ENCODE peak calls at places on chromosomes 16 and 17, in nine cellular contexts. G is esophagus muscularis mucosa; O is SK-N-MC; F is fibroblast of lung; S is CD8-positive, alpha-beta T cell; U is right lobe of liver; J is transverse colon; Y is H1; E is lung. N is an unnamed sample.

GRCh38 chr17:66348605-66349165 is 46.3 kb downstream of the PRKCA start:
- DNase-seq in G (no peak), O (no peak), F (peak; percentile 88), S (no peak), U (peak; percentile 36), J (peak; percentile 61), Y (no peak), E (peak; percentile 62), N (no peak)

GRCh38 chr16:26453215-26453614 is 613.5 kb upstream of the C16orf82 start:
- DNase-seq in G (no peak), O (no peak), F (no peak), S (no peak), U (no peak), J (no peak), Y (no peak), E (no peak), N (no peak)

GRCh38 chr17:30550512-30551273 is 73.5 kb downstream of the GOSR1 start:
- DNase-seq in G (no peak), O (no peak), F (peak; percentile 77), S (no peak), U (no peak), J (peak; percentile 22), Y (peak; percentile 39), E (no peak), N (no peak)

GRCh38 chr16:72362972-72363371 is 191.0 kb upstream of the PMFBP1 start:
- DNase-seq in G (no peak), O (no peak), F (peak; percentile 32), S (no peak), U (no peak), J (no peak), Y (no peak), E (no peak), N (no peak)

GRCh38 chr17:80822021-80822699 is 169.5 kb upstream of the CHMP6 start:
- DNase-seq in G (no peak), O (no peak), F (no peak), S (no peak), U (no peak), J (no peak), Y (no peak), E (no peak), N (peak; percentile 69)

GRCh38 chr16:81266680-81267095 is 28.2 kb downstream of the BCO1 start:
- DNase-seq in G (no peak), O (no peak), F (peak; percentile 36), S (no peak), U (no peak), J (peak; percentile 73), Y (no peak), E (no peak), N (no peak)

GRCh38 chr17:7112527-7113108 is 2.0 kb downstream of the ASGR2 start:
- DNase-seq in G (no peak), O (no peak), F (no peak), S (no peak), U (no peak), J (no peak), Y (no peak), E (no peak), N (peak; percentile 51)

GRCh38 chr17:27407916-27408846 is 48.1 kb upstream of the KSR1 start:
- DNase-seq in G (no peak), O (no peak), F (peak; percentile 57), S (no peak), U (no peak), J (no peak), Y (no peak), E (no peak), N (no peak)

GRCh38 chr17:40074871-40075215 is 12.1 kb downstream of the THRA start:
- DNase-seq in G (no peak), O (no peak), F (no peak), S (no peak), U (no peak), J (no peak), Y (no peak), E (no peak), N (no peak)

GRCh38 chr16:84715854-84716253 is 16.1 kb downstream of the USP10 start:
- DNase-seq in G (no peak), O (no peak), F (no peak), S (no peak), U (no peak), J (no peak), Y (peak; percentile 41), E (no peak), N (no peak)

GRCh38 chr16:88840589-88841215 is 16.0 kb downstream of the GALNS start:
- DNase-seq in G (no peak), O (no peak), F (no peak), S (no peak), U (no peak), J (no peak), Y (no peak), E (no peak), N (no peak)

GRCh38 chr17:19905514-19905913 is 37.8 kb upstream of the ULK2 start:
- DNase-seq in G (no peak), O (no peak), F (no peak), S (peak; percentile 4), U (peak; percentile 30), J (no peak), Y (no peak), E (no peak), N (no peak)

GRCh38 chr16:67708368-67708771 is 10.7 kb downstream of the GFOD2 start:
- DNase-seq in G (no peak), O (no peak), F (peak; percentile 5), S (no peak), U (no peak), J (no peak), Y (no peak), E (no peak), N (no peak)

GRCh38 chr16:80197790-80198201 is 343.0 kb upstream of the DYNLRB2 start:
- DNase-seq in G (no peak), O (no peak), F (peak; percentile 97), S (no peak), U (no peak), J (no peak), Y (no peak), E (no peak), N (no peak)

GRCh38 chr17:55582910-55583309 is 71.7 kb upstream of the SMIM36 start:
- DNase-seq in G (no peak), O (no peak), F (peak; percentile 36), S (no peak), U (no peak), J (no peak), Y (no peak), E (no peak), N (no peak)

GRCh38 chr16:73047536-73048291 is at the start of gene ZFHX3:
- DNase-seq in G (no peak), O (no peak), F (peak; percentile 66), S (no peak), U (peak; percentile 74), J (peak; percentile 79), Y (peak; percentile 84), E (peak; percentile 70), N (peak; percentile 85)

GRCh38 chr16:10620120-10620519 is 39.7 kb upstream of the EMP2 start:
- DNase-seq in G (no peak), O (no peak), F (no peak), S (no peak), U (no peak), J (no peak), Y (no peak), E (no peak), N (no peak)

GRCh38 chr16:14611660-14612059 is 18.4 kb downstream of the PARN start:
- DNase-seq in G (no peak), O (no peak), F (no peak), S (no peak), U (no peak), J (no peak), Y (no peak), E (no peak), N (no peak)

DNA sequence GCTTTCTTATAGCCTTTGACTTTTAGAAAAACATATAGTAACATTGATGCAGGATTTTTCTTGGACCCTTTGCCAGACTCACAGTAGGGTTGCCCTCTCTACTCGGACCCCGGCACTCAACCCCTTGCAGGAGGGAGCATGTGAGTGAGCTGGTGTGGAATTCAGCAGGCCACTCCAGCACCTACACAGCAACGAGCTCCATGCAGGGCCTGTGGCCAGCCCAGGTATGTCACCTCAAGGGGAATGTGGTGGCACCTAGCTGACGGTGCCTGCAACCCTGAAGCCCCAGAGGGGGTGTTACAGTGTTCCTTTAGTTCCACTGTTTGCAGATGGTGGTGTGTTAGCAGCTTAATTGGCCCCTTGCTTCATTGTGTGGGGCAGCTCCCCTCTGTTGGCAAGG is 414.9 kb downstream of the KCNJ2 start:
- DNase-seq in G (no peak), O (no peak), F (no peak), S (no peak), U (no peak), J (no peak), Y (no peak), E (no peak), N (no peak)
- H3K9me3 ChIP-seq in G (no peaks in the 10 kb centered on the region), O (no peaks in the 10 kb centered on the region), F (no peaks in the 10 kb centered on the region), S (no peaks in the 10 kb centered on the region), U (no peaks in the 10 kb centered on the region), J (no peaks in the 10 kb centered on the region), Y (no peaks in the 10 kb centered on the region), E (no peaks in the 10 kb centered on the region), N (no peaks in the 10 kb centered on the region)

GRCh38 chr17:5184284-5184683 is 7.4 kb downstream of the ZNF594 start:
- DNase-seq in G (no peak), O (no peak), F (no peak), S (no peak), U (no peak), J (no peak), Y (no peak), E (no peak), N (no peak)

GRCh38 chr17:5183410-5183793 is 8.3 kb downstream of the ZNF594 start:
- DNase-seq in G (no peak), O (no peak), F (no peak), S (no peak), U (no peak), J (no peak), Y (no peak), E (no peak), N (no peak)

GRCh38 chr17:5179003-5179402 is 12.7 kb downstream of the ZNF594 start:
- DNase-seq in G (no peak), O (no peak), F (no peak), S (no peak), U (no peak), J (no peak), Y (no peak), E (no peak), N (no peak)

GRCh38 chr17:5182597-5183409 is 8.9 kb downstream of the ZNF594 start:
- DNase-seq in G (no peak), O (no peak), F (no peak), S (no peak), U (no peak), J (no peak), Y (no peak), E (no peak), N (no peak)

GRCh38 chr17:5181509-5182305 is 10.0 kb downstream of the ZNF594 start:
- DNase-seq in G (no peak), O (no peak), F (no peak), S (no peak), U (no peak), J (no peak), Y (no peak), E (no peak), N (no peak)
- H3K9me3 ChIP-seq in G (peaks cover 97% of the 10 kb centered on the region), O (peaks cover 39% of the 10 kb centered on the region), F (peaks cover 6% of the 10 kb centered on the region), S (peaks cover 41% of the 10 kb centered on the region), U (peaks cover 83% of the 10 kb centered on the region), J (peaks cover 96% of the 10 kb centered on the region), Y (peaks cover 88% of the 10 kb centered on the region), E (peaks cover 40% of the 10 kb centered on the region), N (peaks cover 32% of the 10 kb centered on the region)

GRCh38 chr16:3383045-3383448 is 17.8 kb downstream of the ZSCAN32 start:
- DNase-seq in G (no peak), O (no peak), F (no peak), S (no peak), U (no peak), J (no peak), Y (no peak), E (no peak), N (no peak)
- H3K9me3 ChIP-seq in G (peaks cover 92% of the 10 kb centered on the region), O (peaks cover 27% of the 10 kb centered on the region), F (peaks cover 16% of the 10 kb centered on the region), S (peaks cover 49% of the 10 kb centered on the region), U (peaks cover 54% of the 10 kb centered on the region), J (peaks cover 78% of the 10 kb centered on the region), Y (peaks cover 68% of the 10 kb centered on the region), E (peaks cover 57% of the 10 kb centered on the region), N (peaks cover 47% of the 10 kb centered on the region)

GRCh38 chr16:60041671-60042070 is 1307.6 kb upstream of the GOT2 start:
- DNase-seq in G (no peak), O (no peak), F (no peak), S (no peak), U (no peak), J (no peak), Y (no peak), E (no peak), N (no peak)
- H3K9me3 ChIP-seq in G (no peaks in the 10 kb centered on the region), O (no peaks in the 10 kb centered on the region), F (no peaks in the 10 kb centered on the region), S (no peaks in the 10 kb centered on the region), U (no peaks in the 10 kb centered on the region), J (no peaks in the 10 kb centered on the region), Y (no peaks in the 10 kb centered on the region), E (no peaks in the 10 kb centered on the region), N (no peaks in the 10 kb centered on the region)